ENCODE peak calls at places on chromosomes 2 and 18, in four cellular contexts. One of them, this sample, is unnamed.

GRCh38 chr2:60283633-60284032 is 269.8 kb downstream of the BCL11A start:
- ATAC-seq in aorta: no peak
- ATAC-seq in mucosa of descending colon: no peak
- ATAC-seq in left lung: no peak
- ATAC-seq in this sample: no peak

GRCh38 chr2:184370954-184371353 is 227.4 kb upstream of the ZNF804A start:
- ATAC-seq in aorta: no peak
- ATAC-seq in mucosa of descending colon: no peak
- ATAC-seq in left lung: no peak
- ATAC-seq in this sample: no peak

GRCh38 chr18:75053028-75053624 is 155.8 kb downstream of the PTGR3 start:
- ATAC-seq in aorta: no peak
- ATAC-seq in mucosa of descending colon: no peak
- ATAC-seq in left lung: peak; percentile 87
- ATAC-seq in this sample: no peak

GRCh38 chr2:199596549-199596948 is 138.8 kb upstream of the SATB2 start:
- ATAC-seq in aorta: no peak
- ATAC-seq in mucosa of descending colon: peak; percentile 62
- ATAC-seq in left lung: peak; percentile 60
- ATAC-seq in this sample: no peak

GRCh38 chr2:172943992-172944793 is 131.5 kb upstream of the MAP3K20 start:
- ATAC-seq in aorta: no peak
- ATAC-seq in mucosa of descending colon: no peak
- ATAC-seq in left lung: no peak
- ATAC-seq in this sample: no peak

GRCh38 chr2:29782087-29782486 is 139.3 kb downstream of the ALK start:
- ATAC-seq in aorta: no peak
- ATAC-seq in mucosa of descending colon: no peak
- ATAC-seq in left lung: no peak
- ATAC-seq in this sample: no peak

GRCh38 chr2:202071107-202071506 is 1.9 kb upstream of the KIAA2012 start:
- ATAC-seq in aorta: no peak
- ATAC-seq in mucosa of descending colon: no peak
- ATAC-seq in left lung: no peak
- ATAC-seq in this sample: no peak

GRCh38 chr18:58567453-58568196 is 61.3 kb downstream of the ALPK2 start:
- ATAC-seq in aorta: no peak
- ATAC-seq in mucosa of descending colon: no peak
- ATAC-seq in left lung: peak; percentile 37
- ATAC-seq in this sample: peak; percentile 91

GRCh38 chr2:44954902-44955592 is 13.5 kb downstream of the SIX3 start:
- ATAC-seq in aorta: no peak
- ATAC-seq in mucosa of descending colon: no peak
- ATAC-seq in left lung: no peak
- ATAC-seq in this sample: no peak

GRCh38 chr2:10821291-10821690 is 8.7 kb upstream of the PDIA6 start:
- ATAC-seq in aorta: no peak
- ATAC-seq in mucosa of descending colon: peak; percentile 62
- ATAC-seq in left lung: peak; percentile 61
- ATAC-seq in this sample: no peak

GRCh38 chr2:106719222-106719621 is 166.7 kb downstream of the ST6GAL2 start:
- ATAC-seq in aorta: no peak
- ATAC-seq in mucosa of descending colon: no peak
- ATAC-seq in left lung: no peak
- ATAC-seq in this sample: no peak

GRCh38 chr18:10131783-10132381 is 218.1 kb downstream of the VAPA start:
- ATAC-seq in aorta: peak; percentile 56
- ATAC-seq in mucosa of descending colon: peak; percentile 77
- ATAC-seq in left lung: peak; percentile 94
- ATAC-seq in this sample: peak; percentile 49

GRCh38 chr2:182761903-182762302 is 45.8 kb downstream of the DNAJC10 start:
- ATAC-seq in aorta: peak; percentile 80
- ATAC-seq in mucosa of descending colon: no peak
- ATAC-seq in left lung: peak; percentile 61
- ATAC-seq in this sample: no peak

GRCh38 chr18:48889115-48889941 is 61.4 kb downstream of the SMAD7 start:
- ATAC-seq in aorta: peak; percentile 70
- ATAC-seq in mucosa of descending colon: no peak
- ATAC-seq in left lung: peak; percentile 53
- ATAC-seq in this sample: no peak

GRCh38 chr2:240820014-240820606 is at the start of gene KIF1A:
- ATAC-seq in aorta: no peak
- ATAC-seq in mucosa of descending colon: no peak
- ATAC-seq in left lung: no peak
- ATAC-seq in this sample: no peak

GRCh38 chr18:48090021-48090420 is 159.6 kb upstream of the SMAD2 start:
- ATAC-seq in aorta: no peak
- ATAC-seq in mucosa of descending colon: no peak
- ATAC-seq in left lung: no peak
- ATAC-seq in this sample: no peak

GRCh38 chr2:131145040-131145439 is 39.9 kb downstream of the PLEKHB2 start:
- ATAC-seq in aorta: no peak
- ATAC-seq in mucosa of descending colon: no peak
- ATAC-seq in left lung: no peak
- ATAC-seq in this sample: no peak

GRCh38 chr2:184452907-184453306 is 145.4 kb upstream of the ZNF804A start:
- ATAC-seq in aorta: no peak
- ATAC-seq in mucosa of descending colon: no peak
- ATAC-seq in left lung: no peak
- ATAC-seq in this sample: no peak

GRCh38 chr18:48767090-48767670 is 183.6 kb downstream of the SMAD7 start:
- ATAC-seq in aorta: no peak
- ATAC-seq in mucosa of descending colon: peak; percentile 45
- ATAC-seq in left lung: no peak
- ATAC-seq in this sample: no peak

GRCh38 chr2:209638346-209638745 is 133.3 kb upstream of the UNC80 start:
- ATAC-seq in aorta: no peak
- ATAC-seq in mucosa of descending colon: no peak
- ATAC-seq in left lung: no peak
- ATAC-seq in this sample: peak; percentile 52

GRCh38 chr2:1803217-1804115 is 59.2 kb upstream of the PXDN start:
- ATAC-seq in aorta: no peak
- ATAC-seq in mucosa of descending colon: no peak
- ATAC-seq in left lung: no peak
- ATAC-seq in this sample: no peak

GRCh38 chr2:9473308-9473984 is 905 bp upstream of the IAH1 start:
- ATAC-seq in aorta: no peak
- ATAC-seq in mucosa of descending colon: peak; percentile 33
- ATAC-seq in left lung: peak; percentile 39
- ATAC-seq in this sample: peak; percentile 49

GRCh38 chr2:166410828-166411472 is 35.2 kb upstream of the SCN9A start:
- ATAC-seq in aorta: no peak
- ATAC-seq in mucosa of descending colon: no peak
- ATAC-seq in left lung: peak; percentile 67
- ATAC-seq in this sample: peak; percentile 56

GRCh38 chr2:3101704-3102055 is 275.9 kb downstream of the EIPR1 start:
- ATAC-seq in aorta: no peak
- ATAC-seq in mucosa of descending colon: no peak
- ATAC-seq in left lung: no peak
- ATAC-seq in this sample: no peak

GRCh38 chr18:64645753-64646152 is 496.9 kb upstream of the LINC00305 start:
- ATAC-seq in aorta: no peak
- ATAC-seq in mucosa of descending colon: no peak
- ATAC-seq in left lung: no peak
- ATAC-seq in this sample: no peak

GRCh38 chr2:86078801-86079545 is 26.7 kb downstream of the POLR1A start:
- ATAC-seq in aorta: peak; percentile 83
- ATAC-seq in mucosa of descending colon: no peak
- ATAC-seq in left lung: peak; percentile 84
- ATAC-seq in this sample: no peak

GRCh38 chr2:11411768-11412448 is 54.1 kb downstream of the E2F6 start:
- ATAC-seq in aorta: peak; percentile 82
- ATAC-seq in mucosa of descending colon: peak; percentile 73
- ATAC-seq in left lung: peak; percentile 90
- ATAC-seq in this sample: no peak

GRCh38 chr18:48690494-48690893 is 151.7 kb downstream of the CTIF start:
- ATAC-seq in aorta: no peak
- ATAC-seq in mucosa of descending colon: no peak
- ATAC-seq in left lung: no peak
- ATAC-seq in this sample: no peak

GRCh38 chr2:16763493-16763899 is 97.9 kb upstream of the CYRIA start:
- ATAC-seq in aorta: no peak
- ATAC-seq in mucosa of descending colon: no peak
- ATAC-seq in left lung: peak; percentile 74
- ATAC-seq in this sample: peak; percentile 20

GRCh38 chr2:207319321-207319720 is 153.6 kb upstream of the KLF7 start:
- ATAC-seq in aorta: peak; percentile 33
- ATAC-seq in mucosa of descending colon: no peak
- ATAC-seq in left lung: peak; percentile 64
- ATAC-seq in this sample: no peak

GRCh38 chr2:145006957-145007672 is 487.2 kb upstream of the ZEB2 start:
- ATAC-seq in aorta: peak; percentile 79
- ATAC-seq in mucosa of descending colon: no peak
- ATAC-seq in left lung: peak; percentile 77
- ATAC-seq in this sample: no peak

GRCh38 chr2:234931369-234931768 is 20.4 kb upstream of the SH3BP4 start:
- ATAC-seq in aorta: no peak
- ATAC-seq in mucosa of descending colon: no peak
- ATAC-seq in left lung: no peak
- ATAC-seq in this sample: no peak

GRCh38 chr2:73746015-73746876 is 9.1 kb upstream of the TPRKB start:
- ATAC-seq in aorta: no peak
- ATAC-seq in mucosa of descending colon: no peak
- ATAC-seq in left lung: no peak
- ATAC-seq in this sample: no peak

GRCh38 chr2:45457211-45457945 is 153.7 kb downstream of the SRBD1 start:
- ATAC-seq in aorta: no peak
- ATAC-seq in mucosa of descending colon: no peak
- ATAC-seq in left lung: no peak
- ATAC-seq in this sample: no peak

GRCh38 chr2:106034325-106034724 is 159.8 kb downstream of the UXS1 start:
- ATAC-seq in aorta: no peak
- ATAC-seq in mucosa of descending colon: no peak
- ATAC-seq in left lung: no peak
- ATAC-seq in this sample: no peak

GRCh38 chr2:46776687-46777327 is 138.8 kb downstream of the MCFD2 start:
- ATAC-seq in aorta: no peak
- ATAC-seq in mucosa of descending colon: peak; percentile 36
- ATAC-seq in left lung: peak; percentile 68
- ATAC-seq in this sample: no peak

GRCh38 chr2:60474301-60474700 is 79.2 kb downstream of the BCL11A start:
- ATAC-seq in aorta: no peak
- ATAC-seq in mucosa of descending colon: no peak
- ATAC-seq in left lung: no peak
- ATAC-seq in this sample: no peak

GRCh38 chr2:128585706-128586105 is 267.0 kb upstream of the HS6ST1 start:
- ATAC-seq in aorta: no peak
- ATAC-seq in mucosa of descending colon: peak; percentile 60
- ATAC-seq in left lung: peak; percentile 69
- ATAC-seq in this sample: peak; percentile 98

This sample was measured in esophagus mucosa.